ENCODE peak calls at places on chromosome 19, in four cellular contexts. K is CD4-positive, CD25-positive, alpha-beta regulatory T cell; M is thoracic aorta; U is CD4-positive, alpha-beta memory T cell. W is an unnamed sample.

GRCh38 chr19:5436101-5436947 is 18.9 kb upstream of the ZNRF4 start:
- DNase-seq in K (no peak), U (no peak), M (no peak), W (no peak)

GRCh38 chr19:7507884-7508283 is 8.0 kb upstream of the ZNF358 start:
- DNase-seq in K (no peak), M (peak; percentile 69), U (no peak), W (no peak)

GRCh38 chr19:15331419-15332310 is 674 bp downstream of the BRD4 start:
- DNase-seq in U (peak; percentile 64), M (no peak), K (peak; percentile 59), W (peak; percentile 59)

GRCh38 chr19:15048885-15049541 is at the start of gene CASP14:
- DNase-seq in M (no peak), U (no peak), K (no peak), W (no peak)

GRCh38 chr19:50361290-50362029 is 4.0 kb downstream of the NAPSA start:
- DNase-seq in M (no peak), K (no peak), U (no peak), W (no peak)

GRCh38 chr19:11400695-11401291 is 16.7 kb upstream of the EPOR start:
- DNase-seq in M (no peak), K (no peak), U (no peak), W (no peak)

GRCh38 chr19:18254546-18255500 is 19.4 kb downstream of the IQCN start:
- DNase-seq in M (no peak), U (no peak), K (no peak), W (no peak)

GRCh38 chr19:10617409-10618121 is 7.8 kb upstream of the SLC44A2 start:
- DNase-seq in U (no peak), M (no peak), K (no peak), W (no peak)

GRCh38 chr19:58033741-58034475 is at the start of gene ZSCAN1:
- DNase-seq in M (no peak), K (no peak), U (no peak), W (no peak)

GRCh38 chr19:41039806-41040205 is 48.4 kb upstream of the CYP2A13 start:
- DNase-seq in K (no peak), U (no peak), M (no peak), W (no peak)

GRCh38 chr19:52778811-52779210 is 7.8 kb downstream of the ZNF600 start:
- DNase-seq in M (no peak), U (peak; percentile 4), K (no peak), W (no peak)

GRCh38 chr19:784541-784940 is 12.7 kb upstream of the PTBP1 start:
- DNase-seq in M (no peak), U (no peak), K (no peak), W (no peak)

GRCh38 chr19:42280761-42281174 is 11.7 kb downstream of the CIC start:
- DNase-seq in M (no peak), U (peak; percentile 8), K (no peak), W (no peak)

GRCh38 chr19:55460670-55461258 is 678 bp downstream of the ISOC2 start:
- DNase-seq in M (peak; percentile 42), K (peak; percentile 40), U (no peak), W (no peak)

GRCh38 chr19:9989504-9989903 is 20.8 kb downstream of the COL5A3 start:
- DNase-seq in M (no peak), U (no peak), K (no peak), W (no peak)

GRCh38 chr19:7145494-7145893 is 76.0 kb downstream of the ZNF557 start:
- DNase-seq in K (no peak), U (no peak), M (no peak), W (no peak)

GRCh38 chr19:41957838-41958366 is 1.2 kb downstream of the RABAC1 start:
- DNase-seq in M (no peak), U (peak; percentile 41), K (peak; percentile 33), W (no peak)

GRCh38 chr19:17677002-17677401 is 11.2 kb downstream of the UNC13A start:
- DNase-seq in M (no peak), K (no peak), U (no peak), W (no peak)

GRCh38 chr19:39563408-39563807 is 23.4 kb upstream of the EID2 start:
- DNase-seq in U (no peak), K (no peak), M (no peak), W (no peak)

GRCh38 chr19:17616961-17617806 is 61.7 kb downstream of the COLGALT1 start:
- DNase-seq in K (no peak), M (no peak), U (no peak), W (no peak)

GRCh38 chr19:8473652-8474476 is 28.6 kb downstream of the PRAM1 start:
- DNase-seq in M (no peak), K (no peak), U (no peak), W (no peak)

GRCh38 chr19:48292798-48293197 is 22.9 kb downstream of the ZNF114 start:
- DNase-seq in K (no peak), U (no peak), M (no peak), W (no peak)

GRCh38 chr19:56637976-56638555 is 4.9 kb upstream of the SMIM17 start:
- DNase-seq in M (no peak), U (peak; percentile 6), K (no peak), W (no peak)
- H3K9me3 ChIP-seq in M (peaks cover 40% of the 10 kb centered on the region), U (no peaks in the 10 kb centered on the region), K (peaks cover 73% of the 10 kb centered on the region), W (peaks cover 6% of the 10 kb centered on the region)

GRCh38 chr19:2834294-2834871 is 6.9 kb upstream of the ZNF555 start:
- DNase-seq in U (no peak), M (no peak), K (no peak), W (no peak)
- H3K9me3 ChIP-seq in U (peaks cover 5% of the 10 kb centered on the region), M (peaks cover 39% of the 10 kb centered on the region), K (peaks cover 51% of the 10 kb centered on the region), W (peaks cover 25% of the 10 kb centered on the region)

GRCh38 chr19:12521996-12522395 is 29.3 kb downstream of the ZNF564 start:
- DNase-seq in M (no peak), U (no peak), K (no peak), W (no peak)

GRCh38 chr19:12526542-12526941 is 24.7 kb downstream of the ZNF564 start:
- DNase-seq in M (no peak), K (no peak), U (no peak), W (no peak)

DNA sequence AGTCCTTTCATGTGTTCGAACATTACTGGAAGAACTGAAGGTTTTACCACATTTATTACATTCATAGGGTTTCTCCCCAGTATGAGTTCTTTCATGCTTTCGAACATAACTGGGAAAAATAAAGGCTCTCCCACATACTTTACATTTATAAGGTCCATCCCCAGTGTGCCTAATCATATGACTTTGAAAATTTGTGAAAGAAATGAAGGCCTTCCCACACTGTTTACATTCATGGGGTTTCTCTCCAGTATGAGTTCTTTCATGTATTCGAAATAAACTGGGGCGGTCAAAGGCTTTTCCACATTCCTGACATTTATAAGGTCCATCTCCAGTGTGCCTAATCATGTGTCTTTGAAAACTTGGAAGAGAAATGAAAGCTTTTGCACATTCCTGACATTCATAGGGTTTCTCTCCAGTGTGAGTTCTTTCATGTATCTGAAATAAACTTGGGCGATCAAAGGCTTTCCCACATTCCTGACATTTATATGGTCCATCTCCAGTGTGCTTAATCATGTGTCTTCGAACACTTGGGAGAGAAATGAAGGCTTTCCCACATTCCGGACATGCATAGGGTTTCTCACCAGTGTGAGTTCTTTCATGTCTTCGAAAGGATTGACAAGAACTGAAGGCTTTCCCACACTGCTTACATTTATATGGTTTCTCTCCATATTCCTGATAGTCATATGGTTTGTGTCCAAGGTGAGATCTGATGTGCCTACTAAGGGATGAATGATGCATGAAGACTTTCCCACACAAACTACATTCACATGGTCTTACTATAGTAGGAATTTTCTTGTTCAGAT is 24.0 kb downstream of the ZNF564 start:
- DNase-seq in M (no peak), U (peak; percentile 16), K (no peak), W (no peak)
- H3K9me3 ChIP-seq in M (peaks cover 99% of the 10 kb centered on the region), U (peaks cover 30% of the 10 kb centered on the region), K (peaks cover 98% of the 10 kb centered on the region), W (peaks cover 67% of the 10 kb centered on the region)

DNA sequence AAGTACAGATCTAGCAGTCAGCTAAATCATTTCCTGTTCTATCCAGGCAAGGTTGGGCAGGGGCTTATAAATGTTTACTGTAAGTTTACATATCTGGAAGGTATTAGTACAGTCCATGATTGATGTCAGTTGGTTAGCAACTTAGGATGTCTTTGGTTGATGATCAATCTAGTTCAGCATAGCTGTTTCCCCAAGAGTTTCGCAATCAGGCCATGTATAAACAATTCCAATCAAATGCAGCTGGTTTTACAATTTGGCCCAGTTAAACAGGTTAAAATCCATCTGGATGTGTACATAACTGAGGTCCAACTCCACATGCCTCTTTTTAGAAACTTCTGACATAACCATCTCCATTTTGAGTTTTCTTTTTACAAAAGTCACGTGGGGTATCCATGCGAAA is 6.9 kb downstream of the ZNF221 start:
- DNase-seq in K (no peak), U (no peak), M (no peak), W (no peak)
- H3K9me3 ChIP-seq in K (peaks cover 40% of the 10 kb centered on the region), U (no peaks in the 10 kb centered on the region), M (peaks cover 70% of the 10 kb centered on the region), W (peaks cover 4% of the 10 kb centered on the region)

GRCh38 chr19:33647146-33647545 is 25.4 kb downstream of the CHST8 start:
- DNase-seq in K (no peak), M (no peak), U (no peak), W (no peak)
- H3K9me3 ChIP-seq in K (no peaks in the 10 kb centered on the region), M (no peaks in the 10 kb centered on the region), U (no peaks in the 10 kb centered on the region), W (no peaks in the 10 kb centered on the region)

GRCh38 chr19:29176981-29177754 is 35.8 kb downstream of the UQCRFS1 start:
- DNase-seq in M (no peak), K (no peak), U (no peak), W (no peak)
- H3K9me3 ChIP-seq in M (peaks cover 25% of the 10 kb centered on the region), K (peaks cover 29% of the 10 kb centered on the region), U (no peaks in the 10 kb centered on the region), W (peaks cover 6% of the 10 kb centered on the region)

DNA sequence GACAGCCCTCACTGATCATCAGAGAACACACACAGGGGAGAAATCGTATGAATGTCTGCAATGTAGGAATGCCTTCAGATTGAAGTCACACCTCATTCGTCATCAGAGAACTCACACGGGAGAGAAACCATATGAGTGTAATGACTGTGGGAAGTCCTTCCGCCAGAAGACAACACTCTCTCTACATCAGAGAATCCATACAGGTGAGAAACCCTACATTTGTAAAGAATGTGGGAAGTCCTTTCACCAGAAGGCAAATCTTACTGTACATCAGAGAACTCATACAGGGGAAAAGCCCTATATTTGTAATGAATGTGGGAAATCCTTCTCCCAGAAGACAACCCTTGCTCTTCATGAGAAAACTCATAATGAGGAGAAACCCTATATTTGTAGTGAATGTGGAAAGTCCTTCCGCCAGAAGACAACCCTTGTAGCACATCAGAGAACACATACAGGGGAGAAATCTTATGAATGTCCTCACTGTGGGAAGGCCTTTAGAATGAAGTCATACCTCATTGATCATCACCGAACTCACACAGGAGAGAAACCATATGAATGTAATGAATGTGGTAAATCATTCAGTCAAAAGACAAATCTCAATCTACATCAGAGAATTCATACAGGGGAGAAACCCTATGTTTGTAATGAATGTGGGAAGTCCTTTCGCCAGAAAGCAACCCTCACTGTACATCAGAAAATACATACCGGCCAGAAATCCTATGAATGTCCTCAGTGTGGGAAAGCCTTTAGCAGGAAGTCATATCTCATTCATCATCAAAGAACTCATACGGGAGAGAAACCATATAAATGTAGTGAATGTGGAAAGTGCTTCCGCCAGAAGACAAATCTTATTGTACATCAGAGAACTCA is 32.5 kb downstream of the ZNF567 start:
- DNase-seq in M (no peak), K (no peak), U (no peak), W (no peak)
- H3K9me3 ChIP-seq in M (peaks cover 96% of the 10 kb centered on the region), K (peaks cover 94% of the 10 kb centered on the region), U (peaks cover 19% of the 10 kb centered on the region), W (peaks cover 62% of the 10 kb centered on the region)

GRCh38 chr19:46294475-46294874 is 2.4 kb upstream of the HIF3A start:
- DNase-seq in U (no peak), K (no peak), M (no peak), W (no peak)
- H3K9me3 ChIP-seq in U (no peaks in the 10 kb centered on the region), K (peaks cover 8% of the 10 kb centered on the region), M (peaks cover 10% of the 10 kb centered on the region), W (peaks cover 5% of the 10 kb centered on the region)

W was measured in T-helper 17 cell.